ENCODE peak calls at places on chromosomes 3 and 15, in five cellular contexts. B is IMR-90; U is mesenteric fat pad; E is stimulated activated CD8-positive, alpha-beta memory T cell treated with anti-CD3 and anti-CD28 coated beads, Interleukin-4, amount 100 ng/mL, for 48 hours; A is endothelial cell. R is an unnamed sample.

GRCh38 chr15:68554716-68555347 is 24.0 kb upstream of the CORO2B start:
- DNase-seq in B (no peak), U (peak; percentile 76), E (no peak), A (no peak), R (no peak)

GRCh38 chr3:138078096-138078495 is 37.3 kb downstream of the DZIP1L start:
- DNase-seq in B (peak; percentile 72), U (no peak), E (no peak), A (no peak), R (no peak)

GRCh38 chr3:194766845-194767244 is 81.2 kb downstream of the FAM43A start:
- DNase-seq in B (no peak), U (no peak), E (no peak), A (no peak), R (no peak)

GRCh38 chr3:140920029-140920428 is 21.6 kb upstream of the SLC25A36 start:
- DNase-seq in B (no peak), U (no peak), E (no peak), A (no peak), R (no peak)

GRCh38 chr3:45188714-45189659 is 37.1 kb downstream of the TMEM158 start:
- DNase-seq in B (peak; percentile 28), U (no peak), E (no peak), A (no peak), R (no peak)

GRCh38 chr3:123527046-123527445 is 57.8 kb downstream of the HACD2 start:
- DNase-seq in B (no peak), U (no peak), E (no peak), A (no peak), R (no peak)

GRCh38 chr3:185442031-185442430 is 56.8 kb downstream of the TMEM41A start:
- DNase-seq in B (no peak), U (no peak), E (no peak), A (no peak), R (no peak)

GRCh38 chr3:141476033-141476432 is 10.8 kb upstream of the RASA2 start:
- DNase-seq in B (no peak), U (no peak), E (peak; percentile 49), A (no peak), R (no peak)

GRCh38 chr3:21944251-21944650 is 193.2 kb upstream of the ZNF385D start:
- DNase-seq in B (no peak), U (no peak), E (no peak), A (no peak), R (no peak)

GRCh38 chr15:58865420-58865880 is 68.0 kb downstream of the SLTM start:
- DNase-seq in B (no peak), U (no peak), E (no peak), A (no peak), R (no peak)

GRCh38 chr3:23085256-23085655 is 117.9 kb upstream of the UBE2E2 start:
- DNase-seq in B (no peak), U (no peak), E (no peak), A (no peak), R (no peak)

GRCh38 chr3:40631341-40631995 is 106.7 kb downstream of the ZNF621 start:
- DNase-seq in B (no peak), U (no peak), E (no peak), A (no peak), R (no peak)

GRCh38 chr3:175207361-175207760 is 348.2 kb downstream of the NAALADL2 start:
- DNase-seq in B (peak; percentile 68), U (no peak), E (no peak), A (no peak), R (no peak)

GRCh38 chr3:190496859-190497258 is 17.0 kb upstream of the IL1RAP start:
- DNase-seq in B (no peak), U (no peak), E (no peak), A (no peak), R (no peak)

GRCh38 chr3:157695586-157695985 is 192.4 kb upstream of the VEPH1 start:
- DNase-seq in B (no peak), U (no peak), E (no peak), A (no peak), R (no peak)

GRCh38 chr15:90232941-90233700 is 620 bp downstream of the CIB1 start:
- DNase-seq in B (peak; percentile 26), U (no peak), E (peak; percentile 80), A (peak; percentile 58), R (no peak)

GRCh38 chr15:98889930-98890695 is 117.5 kb downstream of the PGPEP1L start:
- DNase-seq in B (peak; percentile 95), U (no peak), E (no peak), A (no peak), R (peak; percentile 90)

GRCh38 chr15:59549826-59550225 is 61.8 kb upstream of the GCNT3 start:
- DNase-seq in B (no peak), U (no peak), E (no peak), A (no peak), R (no peak)

GRCh38 chr3:130816873-130817445 is 70.3 kb upstream of the PIK3R4 start:
- DNase-seq in B (no peak), U (no peak), E (no peak), A (no peak), R (no peak)

GRCh38 chr3:29245441-29245840 is 35.4 kb upstream of the RBMS3 start:
- DNase-seq in B (no peak), U (no peak), E (no peak), A (no peak), R (no peak)

GRCh38 chr15:84387086-84387485 is 151.5 kb downstream of the GOLGA6L4 start:
- DNase-seq in B (no peak), U (peak; percentile 81), E (no peak), A (no peak), R (no peak)

GRCh38 chr3:78894787-78895186 is 873.0 kb downstream of the ROBO1 start:
- DNase-seq in B (no peak), U (no peak), E (no peak), A (no peak), R (no peak)

GRCh38 chr3:147000274-147000673 is 395.1 kb upstream of the PLSCR5 start:
- DNase-seq in B (no peak), U (no peak), E (no peak), A (no peak), R (no peak)

GRCh38 chr15:43776101-43776717 is 557 bp downstream of the ELL3 start:
- DNase-seq in B (no peak), U (no peak), E (peak; percentile 42), A (peak; percentile 28), R (no peak)

GRCh38 chr3:113533534-113533892 is 1.2 kb downstream of the SIDT1 start:
- DNase-seq in B (no peak), U (no peak), E (peak; percentile 51), A (no peak), R (no peak)

GRCh38 chr15:65082303-65082958 is 5.9 kb downstream of the KBTBD13 start:
- DNase-seq in B (no peak), U (no peak), E (peak; percentile 31), A (no peak), R (no peak)

GRCh38 chr3:127043041-127043641 is 60.2 kb downstream of the PLXNA1 start:
- DNase-seq in B (no peak), U (no peak), E (no peak), A (no peak), R (no peak)

GRCh38 chr3:79086514-79086913 is 681.3 kb downstream of the ROBO1 start:
- DNase-seq in B (peak; percentile 63), U (no peak), E (peak; percentile 25), A (peak; percentile 67), R (peak; percentile 10)

GRCh38 chr3:71035314-71035713 is 548.2 kb downstream of the FOXP1 start:
- DNase-seq in B (peak; percentile 83), U (no peak), E (no peak), A (no peak), R (no peak)

GRCh38 chr15:70533931-70534742 is 229.2 kb downstream of the UACA start:
- DNase-seq in B (no peak), U (no peak), E (no peak), A (no peak), R (no peak)

GRCh38 chr3:104943931-104944330 is 422.8 kb upstream of the ALCAM start:
- DNase-seq in B (peak; percentile 20), U (no peak), E (no peak), A (no peak), R (no peak)

GRCh38 chr3:14773691-14774128 is 45.1 kb upstream of the FGD5 start:
- DNase-seq in B (no peak), U (peak; percentile 64), E (peak; percentile 7), A (no peak), R (no peak)

GRCh38 chr15:57395292-57395691 is 19.0 kb downstream of the CGNL1 start:
- DNase-seq in B (peak; percentile 68), U (no peak), E (no peak), A (no peak), R (peak; percentile 81)

GRCh38 chr3:187955076-187955952 is 198.6 kb upstream of the LPP start:
- DNase-seq in B (peak; percentile 93), U (no peak), E (no peak), A (no peak), R (peak; percentile 97)

GRCh38 chr3:52253314-52254260 is 8.0 kb downstream of the PPM1M start:
- DNase-seq in B (no peak), U (peak; percentile 89), E (peak; percentile 85), A (no peak), R (no peak)

GRCh38 chr3:185737020-185737419 is 87.8 kb downstream of the IGF2BP2 start:
- DNase-seq in B (peak; percentile 85), U (no peak), E (no peak), A (no peak), R (no peak)

GRCh38 chr3:99714146-99714545 is 75.8 kb downstream of the COL8A1 start:
- DNase-seq in B (peak; percentile 73), U (no peak), E (no peak), A (no peak), R (no peak)

GRCh38 chr15:29132786-29133185 is 136.8 kb downstream of the NSMCE3 start:
- DNase-seq in B (no peak), U (peak; percentile 75), E (no peak), A (no peak), R (no peak)

GRCh38 chr3:190533511-190534282 is 19.8 kb downstream of the IL1RAP start:
- DNase-seq in B (peak; percentile 93), U (peak; percentile 90), E (no peak), A (no peak), R (peak; percentile 3)

R was measured in Caki2.